ENCODE peak calls at places on chromosome 1, in seven cellular contexts. One of them, this sample, is unnamed.

GRCh38 chr1:202576816-202577215 is 133.4 kb downstream of the SYT2 start:
- DNase-seq in K562: no peak
- DNase-seq in GM23338: no peak
- DNase-seq in A549: no peak
- DNase-seq in HepG2: peak; percentile 70
- DNase-seq in HCT116: no peak
- DNase-seq in Panc1: no peak
- DNase-seq in this sample: peak; percentile 76

GRCh38 chr1:33182452-33182851 is 609 bp upstream of the TRIM62 start:
- DNase-seq in Panc1: no peak
- DNase-seq in A549: no peak
- DNase-seq in HepG2: no peak
- DNase-seq in K562: no peak
- DNase-seq in HCT116: no peak
- DNase-seq in GM23338: peak; percentile 33
- DNase-seq in this sample: no peak

GRCh38 chr1:71054791-71055190 is 7.2 kb upstream of the PTGER3 start:
- DNase-seq in HepG2: no peak
- DNase-seq in A549: no peak
- DNase-seq in K562: no peak
- DNase-seq in Panc1: no peak
- DNase-seq in HCT116: no peak
- DNase-seq in GM23338: no peak
- DNase-seq in this sample: no peak

GRCh38 chr1:206445116-206445515 is 25.2 kb upstream of the IKBKE start:
- DNase-seq in HepG2: no peak
- DNase-seq in Panc1: no peak
- DNase-seq in GM23338: no peak
- DNase-seq in HCT116: no peak
- DNase-seq in A549: no peak
- DNase-seq in K562: no peak
- DNase-seq in this sample: no peak

GRCh38 chr1:8939362-8939995 is 6.2 kb upstream of the CA6 start:
- DNase-seq in Panc1: no peak
- DNase-seq in GM23338: no peak
- DNase-seq in K562: no peak
- DNase-seq in HepG2: no peak
- DNase-seq in A549: no peak
- DNase-seq in HCT116: no peak
- DNase-seq in this sample: peak; percentile 38

GRCh38 chr1:65840683-65841082 is 48.0 kb downstream of the PDE4B start:
- DNase-seq in GM23338: no peak
- DNase-seq in Panc1: no peak
- DNase-seq in HCT116: no peak
- DNase-seq in A549: no peak
- DNase-seq in K562: no peak
- DNase-seq in HepG2: no peak
- DNase-seq in this sample: no peak

GRCh38 chr1:53766766-53767409 is 27.9 kb upstream of the GLIS1 start:
- DNase-seq in K562: no peak
- DNase-seq in HepG2: no peak
- DNase-seq in HCT116: no peak
- DNase-seq in A549: no peak
- DNase-seq in Panc1: no peak
- DNase-seq in GM23338: no peak
- DNase-seq in this sample: no peak

GRCh38 chr1:98874828-98875227 is 129.8 kb downstream of the PLPPR5 start:
- DNase-seq in K562: no peak
- DNase-seq in Panc1: no peak
- DNase-seq in A549: no peak
- DNase-seq in HCT116: no peak
- DNase-seq in HepG2: no peak
- DNase-seq in GM23338: no peak
- DNase-seq in this sample: no peak

GRCh38 chr1:112247971-112248370 is 148.0 kb upstream of the CTTNBP2NL start:
- DNase-seq in GM23338: no peak
- DNase-seq in HepG2: no peak
- DNase-seq in Panc1: no peak
- DNase-seq in A549: no peak
- DNase-seq in HCT116: no peak
- DNase-seq in K562: no peak
- DNase-seq in this sample: no peak

GRCh38 chr1:192589813-192590212 is 14.2 kb downstream of the RGS1 start:
- DNase-seq in HCT116: no peak
- DNase-seq in K562: no peak
- DNase-seq in GM23338: no peak
- DNase-seq in Panc1: no peak
- DNase-seq in HepG2: no peak
- DNase-seq in A549: no peak
- DNase-seq in this sample: no peak

GRCh38 chr1:75985827-75986226 is 53.6 kb upstream of the ASB17 start:
- DNase-seq in HepG2: no peak
- DNase-seq in A549: peak; percentile 16
- DNase-seq in Panc1: no peak
- DNase-seq in K562: no peak
- DNase-seq in HCT116: no peak
- DNase-seq in GM23338: no peak
- DNase-seq in this sample: no peak

GRCh38 chr1:153775432-153776311 is 465 bp downstream of the SLC27A3 start:
- DNase-seq in K562: peak; percentile 77
- DNase-seq in GM23338: peak; percentile 97
- DNase-seq in HCT116: peak; percentile 42
- DNase-seq in A549: peak; percentile 39
- DNase-seq in HepG2: no peak
- DNase-seq in Panc1: no peak
- DNase-seq in this sample: peak; percentile 78
- TF ChIP-seq REST in K562: no peak
- TF ChIP-seq REST in GM23338: no peak
- TF ChIP-seq REST in HCT116: no peak
- TF ChIP-seq REST in A549: no peak
- TF ChIP-seq REST in HepG2: no peak
- TF ChIP-seq REST in Panc1: no peak
- TF ChIP-seq REST in this sample: no peak

GRCh38 chr1:41370756-41371420 is 9.7 kb downstream of the FOXO6 start:
- DNase-seq in K562: no peak
- DNase-seq in Panc1: no peak
- DNase-seq in A549: no peak
- DNase-seq in GM23338: no peak
- DNase-seq in HCT116: no peak
- DNase-seq in HepG2: no peak
- DNase-seq in this sample: no peak

GRCh38 chr1:41371630-41372599 is 10.7 kb downstream of the FOXO6 start:
- DNase-seq in K562: peak; percentile 51
- DNase-seq in A549: no peak
- DNase-seq in Panc1: no peak
- DNase-seq in HepG2: peak; percentile 13
- DNase-seq in GM23338: peak; percentile 97
- DNase-seq in HCT116: no peak
- DNase-seq in this sample: peak; percentile 74

GRCh38 chr1:41369531-41369930 is 8.3 kb downstream of the FOXO6 start:
- DNase-seq in HepG2: no peak
- DNase-seq in HCT116: no peak
- DNase-seq in GM23338: no peak
- DNase-seq in Panc1: no peak
- DNase-seq in A549: no peak
- DNase-seq in K562: no peak
- DNase-seq in this sample: no peak

GRCh38 chr1:41368801-41369200 is 7.6 kb downstream of the FOXO6 start:
- DNase-seq in Panc1: no peak
- DNase-seq in HepG2: no peak
- DNase-seq in A549: no peak
- DNase-seq in HCT116: no peak
- DNase-seq in K562: no peak
- DNase-seq in GM23338: no peak
- DNase-seq in this sample: no peak

GRCh38 chr1:41370225-41370624 is 9.0 kb downstream of the FOXO6 start:
- DNase-seq in K562: no peak
- DNase-seq in HCT116: no peak
- DNase-seq in A549: no peak
- DNase-seq in Panc1: no peak
- DNase-seq in HepG2: no peak
- DNase-seq in GM23338: no peak
- DNase-seq in this sample: no peak
- TF ChIP-seq REST in K562: no peak
- TF ChIP-seq REST in HCT116: no peak
- TF ChIP-seq REST in A549: no peak
- TF ChIP-seq REST in Panc1: no peak
- TF ChIP-seq REST in HepG2: no peak
- TF ChIP-seq REST in GM23338: no peak
- TF ChIP-seq REST in this sample: no peak

DNA sequence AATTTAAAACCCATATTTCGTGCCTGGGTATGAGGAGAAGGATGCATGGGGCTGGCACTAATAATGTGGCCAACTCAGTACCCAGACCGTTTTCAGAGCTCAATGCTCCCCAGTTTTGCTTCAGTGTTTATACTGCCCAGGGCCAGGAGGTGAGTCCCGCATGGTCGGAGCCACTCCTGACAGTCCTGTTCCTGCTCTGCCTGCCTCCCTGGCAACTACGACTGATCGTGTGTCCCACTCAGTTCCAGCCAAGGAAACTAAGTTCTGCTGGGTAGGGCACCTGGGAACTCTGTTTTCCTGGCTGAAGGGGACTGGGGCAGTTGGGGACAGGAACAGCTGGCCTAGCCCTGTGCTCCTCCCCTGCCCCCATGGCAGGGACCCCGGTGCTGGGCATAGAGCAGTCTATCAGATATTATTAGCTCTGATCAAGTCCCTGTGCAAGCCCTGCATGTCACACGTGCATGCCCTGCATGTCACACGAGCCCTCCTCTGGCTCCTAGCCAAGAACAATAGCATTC is 19.2 kb downstream of the S100A7 start:
- DNase-seq in HepG2: no peak
- DNase-seq in GM23338: no peak
- DNase-seq in Panc1: no peak
- DNase-seq in HCT116: no peak
- DNase-seq in K562: no peak
- DNase-seq in A549: no peak
- DNase-seq in this sample: no peak
- TF ChIP-seq REST in HepG2: no peak
- TF ChIP-seq REST in GM23338: no peak
- TF ChIP-seq REST in Panc1: no peak
- TF ChIP-seq REST in HCT116: no peak
- TF ChIP-seq REST in K562: no peak
- TF ChIP-seq REST in A549: no peak
- TF ChIP-seq REST in this sample: no peak

GRCh38 chr1:201206152-201206551 is 15.5 kb downstream of the IGFN1 start:
- DNase-seq in GM23338: no peak
- DNase-seq in A549: no peak
- DNase-seq in HepG2: no peak
- DNase-seq in K562: no peak
- DNase-seq in HCT116: no peak
- DNase-seq in Panc1: no peak
- DNase-seq in this sample: no peak

GRCh38 chr1:201207046-201207445 is 16.4 kb downstream of the IGFN1 start:
- DNase-seq in GM23338: no peak
- DNase-seq in Panc1: no peak
- DNase-seq in HepG2: no peak
- DNase-seq in K562: no peak
- DNase-seq in HCT116: no peak
- DNase-seq in A549: no peak
- DNase-seq in this sample: no peak

GRCh38 chr1:201212056-201212455 is 21.4 kb downstream of the IGFN1 start:
- DNase-seq in GM23338: no peak
- DNase-seq in A549: no peak
- DNase-seq in Panc1: no peak
- DNase-seq in HCT116: no peak
- DNase-seq in K562: no peak
- DNase-seq in HepG2: no peak
- DNase-seq in this sample: no peak

GRCh38 chr1:201205036-201205435 is 14.4 kb downstream of the IGFN1 start:
- DNase-seq in HepG2: no peak
- DNase-seq in K562: no peak
- DNase-seq in HCT116: no peak
- DNase-seq in Panc1: no peak
- DNase-seq in A549: no peak
- DNase-seq in GM23338: no peak
- DNase-seq in this sample: no peak

GRCh38 chr1:201208236-201208635 is 17.6 kb downstream of the IGFN1 start:
- DNase-seq in A549: no peak
- DNase-seq in HCT116: no peak
- DNase-seq in HepG2: no peak
- DNase-seq in K562: no peak
- DNase-seq in GM23338: no peak
- DNase-seq in Panc1: no peak
- DNase-seq in this sample: no peak
- TF ChIP-seq REST in A549: no peak
- TF ChIP-seq REST in HCT116: no peak
- TF ChIP-seq REST in HepG2: no peak
- TF ChIP-seq REST in K562: no peak
- TF ChIP-seq REST in GM23338: no peak
- TF ChIP-seq REST in Panc1: no peak
- TF ChIP-seq REST in this sample: no peak

GRCh38 chr1:78006491-78006890 is 1.8 kb downstream of the DNAJB4 start:
- DNase-seq in A549: no peak
- DNase-seq in GM23338: no peak
- DNase-seq in K562: no peak
- DNase-seq in HepG2: no peak
- DNase-seq in Panc1: no peak
- DNase-seq in HCT116: no peak
- DNase-seq in this sample: no peak

GRCh38 chr1:78005755-78006154 is 1.0 kb downstream of the DNAJB4 start:
- DNase-seq in Panc1: no peak
- DNase-seq in GM23338: no peak
- DNase-seq in A549: peak; percentile 63
- DNase-seq in HCT116: peak; percentile 48
- DNase-seq in HepG2: peak; percentile 64
- DNase-seq in K562: no peak
- DNase-seq in this sample: peak; percentile 16

GRCh38 chr1:78009276-78009675 is 4.5 kb downstream of the DNAJB4 start:
- DNase-seq in K562: no peak
- DNase-seq in A549: no peak
- DNase-seq in HepG2: no peak
- DNase-seq in Panc1: no peak
- DNase-seq in GM23338: no peak
- DNase-seq in HCT116: no peak
- DNase-seq in this sample: no peak

GRCh38 chr1:78009836-78010235 is 5.1 kb downstream of the DNAJB4 start:
- DNase-seq in Panc1: no peak
- DNase-seq in K562: no peak
- DNase-seq in A549: no peak
- DNase-seq in HCT116: no peak
- DNase-seq in HepG2: no peak
- DNase-seq in GM23338: no peak
- DNase-seq in this sample: no peak

DNA sequence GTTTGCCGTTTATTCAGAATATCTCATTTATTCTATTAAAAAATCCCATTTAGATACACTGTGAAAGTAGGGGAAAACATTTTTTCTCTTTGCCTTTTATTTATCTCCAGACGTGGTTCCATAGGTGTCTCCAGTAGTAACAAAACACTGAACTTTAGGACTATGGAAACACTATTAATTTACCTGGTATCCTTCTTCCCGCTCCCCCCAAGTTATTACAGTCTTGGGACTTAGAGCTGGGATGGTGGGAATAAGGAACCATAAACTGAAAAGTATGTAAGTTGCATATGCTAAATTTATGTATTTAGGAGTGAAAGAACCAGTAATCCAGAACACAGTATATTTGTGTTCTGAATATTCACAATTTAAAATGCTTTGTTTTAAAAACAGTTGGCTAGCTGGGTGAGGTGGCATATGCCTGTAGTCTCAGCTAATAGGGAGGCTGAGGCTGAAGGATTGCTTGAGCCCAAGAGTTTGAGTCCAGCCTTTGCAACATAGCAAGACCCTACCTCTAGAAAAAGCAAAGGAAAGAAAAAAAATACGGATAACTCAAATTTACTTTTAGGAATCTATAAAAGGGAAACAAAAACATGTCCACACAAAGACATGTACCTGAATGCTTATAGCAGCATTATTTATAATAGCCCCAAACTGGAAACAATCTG is 3.1 kb downstream of the DNAJB4 start:
- DNase-seq in GM23338: no peak
- DNase-seq in HCT116: no peak
- DNase-seq in Panc1: no peak
- DNase-seq in K562: no peak
- DNase-seq in HepG2: no peak
- DNase-seq in A549: no peak
- DNase-seq in this sample: no peak
- TF ChIP-seq REST in GM23338: no peak
- TF ChIP-seq REST in HCT116: no peak
- TF ChIP-seq REST in Panc1: no peak
- TF ChIP-seq REST in K562: no peak
- TF ChIP-seq REST in HepG2: no peak
- TF ChIP-seq REST in A549: no peak
- TF ChIP-seq REST in this sample: no peak